ENCODE peak calls at places on chromosomes 7 and 10, in eight cellular contexts. R is Panc1; M is OCI-LY7; S is stimulated activated CD8-positive, alpha-beta memory T cell treated with anti-CD3 and anti-CD28 coated beads, Interleukin-12 subunit alpha, Interleukin-12 subunit beta, amount 100 ng/mL, for 4 hours; I is effector memory CD8-positive, alpha-beta T cell; N is ovary; E is aorta; V is NCI-H2171 treated with DMSO at 0.1 percent for 48 hours. D is an unnamed sample.

GRCh38 chr7:47946581-47947354 is 1.5 kb downstream of the PKD1L1 start:
- DNase-seq in E (no peak), R (no peak), I (no peak), M (no peak), V (no peak), S (no peak), N (no peak), D (no peak)

GRCh38 chr10:67659497-67659896 is 36.5 kb downstream of the CTNNA3 start:
- DNase-seq in I (no peak), S (no peak), R (no peak), V (no peak), N (no peak), M (no peak), E (no peak), D (no peak)

GRCh38 chr7:64879097-64879730 is 23.9 kb upstream of the ZNF273 start:
- DNase-seq in M (no peak), R (no peak), V (no peak), E (no peak), S (no peak), N (no peak), I (no peak), D (no peak)

GRCh38 chr7:143042821-143043271 is 9.3 kb upstream of the OR6V1 start:
- DNase-seq in I (no peak), R (no peak), M (no peak), V (no peak), E (no peak), S (no peak), N (no peak), D (peak; percentile 31)

GRCh38 chr7:40843338-40844026 is 708.7 kb downstream of the SUGCT start:
- DNase-seq in N (no peak), V (peak; percentile 69), E (no peak), I (no peak), M (no peak), R (no peak), S (no peak), D (peak; percentile 8)

GRCh38 chr7:121744877-121745276 is 128.1 kb upstream of the PTPRZ1 start:
- DNase-seq in V (no peak), M (no peak), N (no peak), I (no peak), R (no peak), E (no peak), S (no peak), D (no peak)

GRCh38 chr7:67392596-67393438 is 396.2 kb downstream of the TYW1 start:
- DNase-seq in V (peak; percentile 46), S (no peak), R (no peak), I (no peak), N (no peak), E (no peak), M (no peak), D (no peak)

GRCh38 chr10:1978593-1978992 is 241.3 kb upstream of the ADARB2 start:
- DNase-seq in N (no peak), E (no peak), I (no peak), M (no peak), S (no peak), V (peak; percentile 83), R (no peak), D (peak; percentile 57)

GRCh38 chr10:80413152-80413996 is 5.0 kb downstream of the PRXL2A start:
- DNase-seq in E (no peak), I (no peak), M (no peak), N (no peak), R (no peak), V (peak; percentile 77), S (no peak), D (no peak)

GRCh38 chr10:29784175-29784773 is 149.5 kb upstream of the SVIL start:
- DNase-seq in M (no peak), I (no peak), S (no peak), E (no peak), V (no peak), N (peak; percentile 71), R (peak; percentile 97), D (no peak)

GRCh38 chr7:116547347-116547746 is 22.5 kb downstream of the CAV1 start:
- DNase-seq in E (no peak), I (no peak), N (no peak), R (no peak), M (no peak), S (no peak), V (no peak), D (no peak)

GRCh38 chr10:115029452-115030375 is 63.5 kb upstream of the ATRNL1 start:
- DNase-seq in N (no peak), I (no peak), R (no peak), S (no peak), V (no peak), E (no peak), M (no peak), D (no peak)

GRCh38 chr10:5234106-5234877 is 37.7 kb downstream of the AKR1C4 start:
- DNase-seq in E (no peak), R (no peak), I (no peak), M (no peak), S (no peak), N (no peak), V (peak; percentile 39), D (peak; percentile 8)